ENCODE peak calls at places on chromosomes 5 and 9, in six cellular contexts. M is H1, A is brain microvascular endothelial cell, Z is right lobe of liver, G is GM23338, Y is tibial artery. H is an unnamed sample.

GRCh38 chr9:2676466-2676865 is 40.8 kb upstream of the KCNV2 start:
- DNase-seq in A (no peak), M (no peak), Y (no peak), Z (no peak), G (no peak), H (no peak)

GRCh38 chr5:89556215-89557009 is 673.4 kb upstream of the MEF2C start:
- DNase-seq in A (peak), Y (no peak), M (no peak), G (no peak), Z (no peak), H (peak)

GRCh38 chr5:10863763-10864383 is 102.8 kb upstream of the DAP start:
- DNase-seq in A (peak), M (peak), G (peak), Y (peak), Z (peak), H (no peak)

GRCh38 chr9:129584136-129584535 is 36.8 kb downstream of the C9orf50 start:
- DNase-seq in Z (peak), Y (peak), A (peak), G (peak), M (no peak), H (peak)

GRCh38 chr5:139092741-139093140 is 105.4 kb downstream of the SIL1 start:
- DNase-seq in Z (no peak), A (no peak), M (no peak), Y (no peak), G (no peak), H (no peak)

GRCh38 chr9:31103836-31104235 is 1280.6 kb upstream of the ACO1 start:
- DNase-seq in Y (no peak), Z (no peak), M (no peak), A (peak), G (no peak), H (no peak)

GRCh38 chr5:58582004-58582403 is 871 bp upstream of the RAB3C start:
- DNase-seq in G (peak), Y (no peak), A (no peak), Z (no peak), M (no peak), H (no peak)

GRCh38 chr5:60719329-60719728 is 19.4 kb upstream of the DEPDC1B start:
- DNase-seq in Y (no peak), G (no peak), M (no peak), A (no peak), Z (no peak), H (no peak)

GRCh38 chr5:115262066-115262404 is 642 bp downstream of the PGGT1B start:
- DNase-seq in Z (no peak), A (no peak), Y (no peak), M (no peak), G (peak), H (no peak)

GRCh38 chr5:141258948-141259347 is 13.8 kb downstream of the PCDHB15 start:
- DNase-seq in Y (no peak), M (no peak), Z (no peak), G (no peak), A (no peak), H (no peak)

GRCh38 chr9:97501177-97501971 is at the start of gene TMOD1:
- DNase-seq in M (no peak), Z (peak), Y (peak), G (peak), A (no peak), H (no peak)

GRCh38 chr5:3598725-3599282 is 3.2 kb downstream of the IRX1 start:
- DNase-seq in A (no peak), Y (no peak), Z (no peak), G (no peak), M (no peak), H (no peak)

GRCh38 chr5:3597002-3597726 is 1.5 kb downstream of the IRX1 start:
- DNase-seq in A (no peak), G (peak), Y (no peak), M (no peak), Z (no peak), H (no peak)

GRCh38 chr5:3598236-3598635 is 2.6 kb downstream of the IRX1 start:
- DNase-seq in Z (no peak), G (no peak), A (no peak), M (no peak), Y (no peak), H (no peak)

GRCh38 chr5:3596261-3596825 is 711 bp downstream of the IRX1 start:
- DNase-seq in Z (no peak), G (peak), Y (no peak), M (no peak), A (no peak), H (no peak)

GRCh38 chr5:3597727-3598082 is 2.1 kb downstream of the IRX1 start:
- DNase-seq in G (no peak), Z (no peak), M (no peak), Y (no peak), A (no peak), H (no peak)
- H3K4me3 ChIP-seq in G (peak), Z (no peak), M (peak), Y (no peak), A (no peak), H (no peak)

DNA sequence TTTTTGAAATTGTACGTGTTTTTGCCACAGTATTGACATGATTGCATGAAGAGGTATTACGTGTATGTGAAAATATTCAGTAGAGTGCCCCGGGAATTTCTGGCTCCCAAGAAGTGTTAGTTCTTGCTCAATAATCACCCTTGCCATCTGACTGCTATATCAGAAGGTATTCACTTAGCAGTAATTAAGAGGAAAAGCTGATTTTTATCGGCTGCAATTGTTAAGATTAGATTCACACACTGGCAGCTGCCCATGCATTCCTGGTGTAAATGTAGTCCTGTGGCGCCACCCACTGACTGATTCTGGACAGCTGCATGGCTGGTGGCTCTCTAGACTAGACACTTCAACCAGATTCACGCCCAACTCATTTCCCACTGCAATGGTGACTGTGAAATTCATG is 440.0 kb upstream of the ADAMTS16 start:
- DNase-seq in Z (no peak), Y (no peak), M (peak), A (peak), G (peak), H (no peak)
- TF ChIP-seq CTCF in Z (peak), Y (no peak), M (peak), A (peak), G (peak), H (no peak)

GRCh38 chr5:171310334-171310815 is 1.3 kb downstream of the TLX3 start:
- DNase-seq in Z (no peak), Y (peak), A (no peak), G (peak), M (no peak), H (no peak)
- H3K4me3 ChIP-seq in Z (no peak), Y (no peak), A (no peak), G (peak), M (no peak), H (no peak)

DNA sequence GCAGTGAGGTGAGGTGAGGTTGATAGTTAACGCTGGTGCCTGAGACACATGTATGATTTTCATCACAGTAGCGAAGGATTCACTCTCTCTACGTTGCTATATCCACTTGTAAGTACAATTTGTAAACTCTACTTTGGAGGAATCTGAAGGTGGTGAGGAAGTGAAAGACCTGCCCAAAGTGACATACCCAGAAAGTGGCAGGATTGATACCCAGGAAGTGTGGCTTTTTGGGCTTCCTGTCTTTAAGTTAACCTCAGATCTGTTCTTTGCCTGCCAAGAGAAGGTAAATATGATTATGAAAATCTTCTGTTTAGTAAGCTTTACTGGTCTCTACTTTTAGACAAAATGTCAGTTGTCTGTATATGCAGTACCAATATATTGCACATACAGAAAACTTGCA is 143.1 kb downstream of the SH3GL2 start:
- DNase-seq in Y (no peak), A (no peak), Z (no peak), G (no peak), M (no peak), H (no peak)
- TF ChIP-seq CTCF in Y (no peak), A (no peak), Z (no peak), G (no peak), M (no peak), H (no peak)

GRCh38 chr9:38649731-38650363 is 29.5 kb upstream of the ANKRD18A start:
- DNase-seq in G (no peak), Y (no peak), A (no peak), M (no peak), Z (no peak), H (no peak)
- H3K4me3 ChIP-seq in G (no peak), Y (no peak), A (no peak), M (no peak), Z (no peak), H (no peak)

GRCh38 chr5:111935022-111935421 is 178.0 kb upstream of the NREP start:
- DNase-seq in A (no peak), G (no peak), Z (no peak), M (no peak), Y (no peak), H (no peak)
- TF ChIP-seq CTCF in A (no peak), G (no peak), Z (no peak), M (no peak), Y (no peak), H (no peak)

GRCh38 chr5:154849261-154849660 is 1.1 kb downstream of the FAXDC2 start:
- DNase-seq in A (no peak), Y (no peak), Z (no peak), M (no peak), G (no peak), H (no peak)
- H3K4me3 ChIP-seq in A (no peak), Y (peak), Z (peak), M (no peak), G (no peak), H (peak)

GRCh38 chr5:94111209-94112004 is 370.0 kb upstream of the POU5F2 start:
- DNase-seq in A (peak), M (peak), G (peak), Z (peak), Y (peak), H (peak)
- TF ChIP-seq CTCF in A (peak), M (no peak), G (no peak), Z (peak), Y (peak), H (no peak)

H was measured in HFF-Myc.